ENCODE peak calls at places on chromosomes 6 and 20, in nine cellular contexts. Y is skeletal muscle cell, A is NCI-H460, Q is foreskin fibroblast, G is NCI-H2227 treated with DMSO at 0.1 percent for 48 hours, J is AG09319, O is glutamatergic neuron, R is SK-N-SH, N is neural crest cell. X is an unnamed sample.
A peak's percentile ranks its signal among the peaks of the same experiment; 100 is the strongest.

GRCh38 chr20:39849664-39850063 is 839.4 kb downstream of the MAFB start:
- DNase-seq in Y (peak; percentile 85), A (no peak), Q (peak; percentile 91), G (peak; percentile 72), J (peak; percentile 86), O (peak; percentile 27), R (peak; percentile 70), N (no peak), X (no peak)

GRCh38 chr6:161274488-161274858 is 612 bp upstream of the AGPAT4 start:
- DNase-seq in Y (no peak), A (no peak), Q (no peak), G (no peak), J (no peak), O (no peak), R (no peak), N (no peak), X (no peak)

GRCh38 chr6:3035397-3035796 is 32.9 kb upstream of the RIPK1 start:
- DNase-seq in Y (no peak), A (no peak), Q (no peak), G (no peak), J (no peak), O (no peak), R (no peak), N (no peak), X (no peak)

GRCh38 chr6:27188885-27189418 is 58.5 kb upstream of the PRSS16 start:
- DNase-seq in Y (peak; percentile 40), A (peak; percentile 77), Q (peak; percentile 68), G (peak; percentile 73), J (peak; percentile 54), O (peak; percentile 46), R (peak; percentile 60), N (peak; percentile 39), X (peak; percentile 21)

GRCh38 chr20:56389807-56390206 is 2.2 kb downstream of the AURKA start:
- DNase-seq in Y (no peak), A (no peak), Q (no peak), G (no peak), J (no peak), O (no peak), R (no peak), N (no peak), X (no peak)

GRCh38 chr6:75402296-75402695 is 91.3 kb downstream of the FILIP1 start:
- DNase-seq in Y (no peak), A (no peak), Q (peak; percentile 82), G (no peak), J (peak; percentile 54), O (no peak), R (no peak), N (no peak), X (no peak)

GRCh38 chr6:158040804-158041347 is 59.2 kb downstream of the SYNJ2 start:
- DNase-seq in Y (no peak), A (no peak), Q (no peak), G (no peak), J (no peak), O (no peak), R (no peak), N (no peak), X (no peak)

GRCh38 chr6:154930490-154930889 is 64.6 kb upstream of the TIAM2 start:
- DNase-seq in Y (no peak), A (no peak), Q (no peak), G (peak; percentile 83), J (no peak), O (no peak), R (no peak), N (no peak), X (no peak)

GRCh38 chr6:40555092-40555491 is 32.1 kb downstream of the LRFN2 start:
- DNase-seq in Y (no peak), A (no peak), Q (no peak), G (no peak), J (no peak), O (no peak), R (no peak), N (no peak), X (no peak)

GRCh38 chr20:36262440-36262839 is 26.2 kb downstream of the AAR2 start:
- DNase-seq in Y (no peak), A (no peak), Q (no peak), G (no peak), J (no peak), O (no peak), R (no peak), N (no peak), X (no peak)

GRCh38 chr6:53725791-53726575 is 60.4 kb upstream of the KLHL31 start:
- DNase-seq in Y (no peak), A (peak; percentile 67), Q (peak; percentile 43), G (peak; percentile 71), J (peak; percentile 15), O (peak; percentile 89), R (peak; percentile 80), N (peak; percentile 84), X (peak; percentile 53)

GRCh38 chr6:36414481-36414880 is 27.0 kb upstream of the ETV7 start:
- DNase-seq in Y (no peak), A (no peak), Q (no peak), G (no peak), J (no peak), O (no peak), R (no peak), N (no peak), X (no peak)

GRCh38 chr6:166582258-166582657 is 4.2 kb downstream of the RAMACL start:
- DNase-seq in Y (no peak), A (no peak), Q (peak; percentile 74), G (no peak), J (peak; percentile 2), O (no peak), R (no peak), N (no peak), X (no peak)

GRCh38 chr6:142569676-142570075 is 267.9 kb downstream of the ADGRG6 start:
- DNase-seq in Y (no peak), A (no peak), Q (no peak), G (no peak), J (no peak), O (no peak), R (no peak), N (no peak), X (no peak)

GRCh38 chr6:77467038-77467437 is 3.7 kb upstream of the HTR1B start:
- DNase-seq in Y (no peak), A (no peak), Q (no peak), G (no peak), J (no peak), O (peak; percentile 15), R (no peak), N (no peak), X (no peak)

GRCh38 chr6:97440590-97441176 is 157.7 kb upstream of the MMS22L start:
- DNase-seq in Y (no peak), A (peak; percentile 40), Q (peak; percentile 5), G (peak; percentile 7), J (no peak), O (peak; percentile 52), R (peak; percentile 60), N (peak; percentile 36), X (peak; percentile 29)

GRCh38 chr20:19937651-19938420 is 79.3 kb upstream of the NAA20 start:
- DNase-seq in Y (no peak), A (no peak), Q (no peak), G (no peak), J (no peak), O (no peak), R (no peak), N (no peak), X (no peak)

GRCh38 chr6:31794866-31795615 is 511 bp downstream of the VARS1 start:
- DNase-seq in Y (no peak), A (no peak), Q (no peak), G (no peak), J (no peak), O (peak; percentile 49), R (peak; percentile 80), N (no peak), X (peak; percentile 48)

GRCh38 chr6:91299544-91300491 is 712.9 kb upstream of the MAP3K7 start:
- DNase-seq in Y (peak; percentile 64), A (no peak), Q (no peak), G (peak; percentile 66), J (no peak), O (no peak), R (no peak), N (no peak), X (no peak)

GRCh38 chr6:109799664-109800063 is 108.6 kb downstream of the FIG4 start:
- DNase-seq in Y (no peak), A (no peak), Q (no peak), G (no peak), J (no peak), O (no peak), R (no peak), N (no peak), X (no peak)

GRCh38 chr20:22207280-22207679 is 377.1 kb downstream of the FOXA2 start:
- DNase-seq in Y (no peak), A (no peak), Q (no peak), G (no peak), J (no peak), O (no peak), R (no peak), N (no peak), X (no peak)

GRCh38 chr6:151490996-151491395 is 2.8 kb upstream of the CCDC170 start:
- DNase-seq in Y (no peak), A (no peak), Q (no peak), G (no peak), J (no peak), O (no peak), R (no peak), N (no peak), X (no peak)

GRCh38 chr6:163712569-163712966 is 298.1 kb downstream of the QKI start:
- DNase-seq in Y (no peak), A (no peak), Q (no peak), G (no peak), J (no peak), O (no peak), R (no peak), N (no peak), X (no peak)

GRCh38 chr20:44597516-44597915 is 15.1 kb downstream of the PKIG start:
- DNase-seq in Y (no peak), A (no peak), Q (no peak), G (no peak), J (no peak), O (no peak), R (no peak), N (no peak), X (no peak)

GRCh38 chr6:131914967-131915751 is 36.0 kb downstream of the CCN2 start:
- DNase-seq in Y (peak; percentile 46), A (peak; percentile 64), Q (peak; percentile 65), G (no peak), J (peak; percentile 68), O (peak; percentile 55), R (peak; percentile 33), N (peak; percentile 66), X (peak; percentile 38)

GRCh38 chr6:100257661-100258395 is 206.9 kb downstream of the SIM1 start:
- DNase-seq in Y (peak; percentile 49), A (peak; percentile 19), Q (peak; percentile 35), G (peak; percentile 85), J (no peak), O (no peak), R (no peak), N (no peak), X (peak; percentile 23)

GRCh38 chr6:153553627-153554026 is 422.5 kb upstream of the RGS17 start:
- DNase-seq in Y (no peak), A (peak; percentile 5), Q (no peak), G (no peak), J (no peak), O (no peak), R (no peak), N (no peak), X (no peak)

GRCh38 chr6:142088858-142089216 is 43.9 kb upstream of the GJE1 start:
- DNase-seq in Y (no peak), A (peak; percentile 7), Q (peak; percentile 21), G (no peak), J (no peak), O (no peak), R (peak; percentile 2), N (no peak), X (no peak)

GRCh38 chr6:145055567-145055966 is 679.8 kb downstream of the EPM2A start:
- DNase-seq in Y (peak; percentile 40), A (no peak), Q (no peak), G (no peak), J (no peak), O (no peak), R (no peak), N (no peak), X (no peak)

GRCh38 chr20:21518292-21518991 is 4.6 kb upstream of the NKX2-2 start:
- DNase-seq in Y (no peak), A (no peak), Q (no peak), G (no peak), J (no peak), O (no peak), R (peak; percentile 21), N (no peak), X (no peak)

GRCh38 chr20:62696999-62697398 is 11.6 kb upstream of the NTSR1 start:
- DNase-seq in Y (no peak), A (no peak), Q (no peak), G (no peak), J (no peak), O (no peak), R (no peak), N (no peak), X (no peak)